ENCODE peak calls at places on chromosomes 16 and 17, in four cellular contexts. J, D, F and L are unnamed samples.
A peak's percentile ranks its signal among the peaks of the same experiment; 100 is the strongest.

GRCh38 chr16:16124438-16124837 is 98.9 kb downstream of the ABCC6 start:
- DNase-seq in J (no peak), D (no peak), F (no peak), L (no peak)

GRCh38 chr17:29250666-29251065 is 4.0 kb downstream of the CRYBA1 start:
- DNase-seq in D (no peak), F (peak; percentile 93), J (no peak), L (no peak)

GRCh38 chr16:57149391-57149790 is 36.4 kb downstream of the PSME3IP1 start:
- DNase-seq in J (no peak), F (no peak), D (no peak), L (no peak)

GRCh38 chr17:40344321-40345160 is 20.0 kb downstream of the GJD3 start:
- DNase-seq in D (peak; percentile 43), F (no peak), J (peak; percentile 62), L (no peak)

GRCh38 chr17:61174310-61174709 is 225.3 kb upstream of the TBX2 start:
- DNase-seq in D (no peak), F (no peak), J (no peak), L (no peak)

GRCh38 chr16:19601083-19601976 is 45.8 kb downstream of the VPS35L start:
- DNase-seq in F (peak; percentile 36), J (peak; percentile 56), D (peak; percentile 60), L (peak; percentile 36)

GRCh38 chr16:29231231-29231630 is 175.3 kb downstream of the NPIPB11 start:
- DNase-seq in D (no peak), F (peak; percentile 28), J (peak; percentile 45), L (no peak)

GRCh38 chr16:89334988-89335802 is 117.7 kb downstream of the ZNF778 start:
- DNase-seq in F (no peak), D (no peak), J (no peak), L (no peak)

GRCh38 chr17:42547698-42548069 is 5.0 kb upstream of the HSD17B1 start:
- DNase-seq in F (no peak), D (no peak), J (no peak), L (no peak)

GRCh38 chr17:74305865-74306654 is 20.0 kb upstream of the KIF19 start:
- DNase-seq in J (no peak), F (no peak), D (no peak), L (no peak)

GRCh38 chr16:85752511-85753420 is 1.9 kb upstream of the C16orf74 start:
- DNase-seq in D (no peak), F (peak; percentile 62), J (peak; percentile 67), L (no peak)

GRCh38 chr17:61680921-61681320 is 89.9 kb upstream of the NACA2 start:
- DNase-seq in J (no peak), F (no peak), D (no peak), L (no peak)

GRCh38 chr16:64841071-64841470 is 280.8 kb downstream of the CDH11 start:
- DNase-seq in J (no peak), D (no peak), F (peak; percentile 22), L (no peak)

GRCh38 chr17:75571197-75571884 is 16.3 kb upstream of the MYO15B start:
- DNase-seq in D (peak; percentile 21), J (no peak), F (peak; percentile 9), L (no peak)

GRCh38 chr16:79776243-79776884 is 175.8 kb upstream of the MAF start:
- DNase-seq in D (no peak), J (no peak), F (no peak), L (no peak)

GRCh38 chr17:32243712-32244111 is 21.9 kb upstream of the RHBDL3 start:
- DNase-seq in D (no peak), F (no peak), J (no peak), L (no peak)

GRCh38 chr16:87850009-87851006 is 19.0 kb downstream of the SLC7A5 start:
- DNase-seq in D (peak; percentile 51), J (peak; percentile 94), F (peak; percentile 31), L (no peak)

GRCh38 chr16:83615553-83615952 is 192.2 kb upstream of the HSBP1 start:
- DNase-seq in D (peak; percentile 5), J (no peak), F (peak; percentile 48), L (no peak)

GRCh38 chr17:10042589-10043244 is 137.6 kb upstream of the RCVRN start:
- DNase-seq in J (no peak), F (no peak), D (no peak), L (no peak)

GRCh38 chr17:6755731-6756184 is at the start of gene XAF1:
- DNase-seq in F (peak; percentile 33), D (peak; percentile 78), J (no peak), L (no peak)

GRCh38 chr16:89498839-89499238 is 8.5 kb upstream of the ANKRD11 start:
- DNase-seq in D (no peak), J (no peak), F (no peak), L (no peak)

GRCh38 chr16:21697032-21697431 is 33.3 kb downstream of the OTOA start:
- DNase-seq in F (no peak), J (no peak), D (no peak), L (no peak)

GRCh38 chr16:84055801-84056634 is 13.4 kb upstream of the SLC38A8 start:
- DNase-seq in F (no peak), D (no peak), J (no peak), L (no peak)

GRCh38 chr16:56708418-56708817 is 21.5 kb upstream of the NUP93 start:
- DNase-seq in J (no peak), D (no peak), F (no peak), L (no peak)

GRCh38 chr16:31134091-31134571 is 1.4 kb downstream of the PRSS8 start:
- DNase-seq in F (peak; percentile 24), J (no peak), D (no peak), L (no peak)

GRCh38 chr17:5097101-5097834 is 14.4 kb downstream of the ZNF232 start:
- DNase-seq in F (no peak), D (no peak), J (peak; percentile 91), L (no peak)

GRCh38 chr16:30996324-30996999 is 11.5 kb downstream of the HSD3B7 start:
- DNase-seq in D (peak; percentile 18), F (no peak), J (no peak), L (no peak)

GRCh38 chr17:9615486-9615885 is 29.8 kb upstream of the USP43 start:
- DNase-seq in J (no peak), F (no peak), D (no peak), L (no peak)

GRCh38 chr16:85759631-85760419 is 8.9 kb upstream of the C16orf74 start:
- DNase-seq in J (peak; percentile 75), D (no peak), F (no peak), L (no peak)

GRCh38 chr17:38451030-38451839 is 23.0 kb downstream of the ARHGAP23 start:
- DNase-seq in D (peak; percentile 81), F (peak; percentile 79), J (peak; percentile 84), L (no peak)

GRCh38 chr17:39191750-39192510 is 5.5 kb downstream of the CACNB1 start:
- DNase-seq in F (no peak), D (no peak), J (no peak), L (no peak)

GRCh38 chr16:29710227-29711219 is 31.5 kb downstream of the QPRT start:
- DNase-seq in D (peak; percentile 60), J (no peak), F (peak; percentile 79), L (peak; percentile 56)

GRCh38 chr17:45733781-45734180 is 50.3 kb upstream of the CRHR1 start:
- DNase-seq in J (no peak), F (no peak), D (no peak), L (no peak)

GRCh38 chr17:45731459-45731858 is 52.7 kb upstream of the CRHR1 start:
- DNase-seq in D (no peak), J (no peak), F (no peak), L (no peak)

GRCh38 chr17:45735488-45735887 is 48.6 kb upstream of the CRHR1 start:
- DNase-seq in J (no peak), F (no peak), D (no peak), L (no peak)

GRCh38 chr17:45734598-45734997 is 49.5 kb upstream of the CRHR1 start:
- DNase-seq in D (no peak), F (no peak), J (no peak), L (no peak)

GRCh38 chr17:45732926-45733505 is 51.1 kb upstream of the CRHR1 start:
- DNase-seq in F (no peak), D (no peak), J (no peak), L (no peak)
- TF ChIP-seq POLR2A in F (no peak), D (no peak), J (no peak), L (no peak)

DNA sequence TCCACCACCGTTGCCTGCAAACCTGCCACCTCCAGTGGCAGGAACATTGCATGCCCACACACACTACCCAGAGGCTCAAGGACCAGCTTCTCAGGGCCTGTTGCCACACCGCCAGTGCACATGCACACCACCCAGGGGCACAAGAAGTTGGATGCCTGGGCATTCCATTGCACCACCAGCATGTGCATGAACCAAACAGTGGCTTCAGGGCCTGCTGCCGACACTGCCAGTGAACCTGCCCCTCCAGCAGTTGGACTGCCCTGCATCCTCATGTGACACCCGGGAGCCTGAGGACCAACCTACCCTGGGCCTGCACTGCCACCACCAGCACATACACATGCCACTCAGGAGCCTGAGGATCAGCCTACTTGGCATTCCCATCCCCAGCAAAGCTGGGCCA is 303.7 kb downstream of the KCNJ2 start:
- DNase-seq in J (no peak), D (no peak), F (no peak), L (no peak)
- TF ChIP-seq CTCF in J (no peak), D (no peak), F (no peak), L (no peak)

GRCh38 chr16:66516172-66516807 is 33.6 kb downstream of the TK2 start:
- DNase-seq in F (no peak), J (no peak), D (peak; percentile 50), L (no peak)

GRCh38 chr16:66515543-66516171 is 34.3 kb downstream of the TK2 start:
- DNase-seq in J (peak; percentile 60), D (peak; percentile 66), F (peak; percentile 37), L (no peak)

GRCh38 chr16:66516808-66517585 is 32.9 kb downstream of the TK2 start:
- DNase-seq in J (no peak), D (peak; percentile 100), F (peak; percentile 99), L (peak; percentile 94)

GRCh38 chr16:66519482-66519881 is 30.4 kb downstream of the TK2 start:
- DNase-seq in J (no peak), F (no peak), D (peak; percentile 24), L (no peak)

GRCh38 chr16:66517586-66518263 is 32.2 kb downstream of the TK2 start:
- DNase-seq in J (no peak), F (no peak), D (peak; percentile 35), L (no peak)
- H3K9ac ChIP-seq in J (no peak overlapping the region), F (peak overlapping the region; percentile 46), D (peak overlapping the region; percentile 69), L (peak overlapping the region; percentile 52)

GRCh38 chr16:11353158-11353557 is 7.9 kb downstream of the RMI2 start:
- DNase-seq in D (no peak), F (no peak), J (no peak), L (no peak)

GRCh38 chr16:11355862-11356261 is 10.6 kb downstream of the RMI2 start:
- DNase-seq in D (no peak), J (no peak), F (no peak), L (no peak)

GRCh38 chr16:11354407-11354732 is 9.1 kb downstream of the RMI2 start:
- DNase-seq in D (no peak), F (no peak), J (no peak), L (no peak)

GRCh38 chr16:11356573-11357331 is 11.5 kb downstream of the RMI2 start:
- DNase-seq in F (peak; percentile 61), J (peak; percentile 85), D (peak; percentile 51), L (no peak)

GRCh38 chr16:11354733-11355574 is 9.7 kb downstream of the RMI2 start:
- DNase-seq in J (no peak), F (peak; percentile 92), D (no peak), L (no peak)
- TF ChIP-seq POLR2A in J (no peak), F (no peak), D (no peak), L (no peak)